ENCODE peak calls at places on chromosomes 16 and 17, in nine cellular contexts. One of them, this sample, is unnamed.

GRCh38 chr17:38742431-38743308 is 5.5 kb downstream of the PCGF2 start:
- DNase-seq in heart right ventricle: peak; percentile 89
- DNase-seq in dorsolateral prefrontal cortex: no peak
- DNase-seq in lower lobe of right lung: no peak
- DNase-seq in astrocyte of the spinal cord: peak; percentile 93
- DNase-seq in stomach: no peak
- DNase-seq in AG04450: peak; percentile 37
- DNase-seq in epithelial cell of esophagus: peak; percentile 64
- DNase-seq in GM12865: no peak
- DNase-seq in this sample: peak; percentile 66

GRCh38 chr17:43438626-43439529 is 40.1 kb downstream of the ARL4D start:
- DNase-seq in heart right ventricle: no peak
- DNase-seq in dorsolateral prefrontal cortex: no peak
- DNase-seq in lower lobe of right lung: no peak
- DNase-seq in astrocyte of the spinal cord: no peak
- DNase-seq in stomach: no peak
- DNase-seq in AG04450: no peak
- DNase-seq in epithelial cell of esophagus: no peak
- DNase-seq in GM12865: no peak
- DNase-seq in this sample: no peak

GRCh38 chr17:78935419-78936323 is 10.5 kb upstream of the TIMP2 start:
- DNase-seq in heart right ventricle: no peak
- DNase-seq in dorsolateral prefrontal cortex: no peak
- DNase-seq in lower lobe of right lung: no peak
- DNase-seq in astrocyte of the spinal cord: peak; percentile 98
- DNase-seq in stomach: peak; percentile 41
- DNase-seq in AG04450: peak; percentile 93
- DNase-seq in epithelial cell of esophagus: peak; percentile 55
- DNase-seq in GM12865: no peak
- DNase-seq in this sample: no peak

GRCh38 chr16:4226251-4227039 is 15.4 kb downstream of the SRL start:
- DNase-seq in heart right ventricle: no peak
- DNase-seq in dorsolateral prefrontal cortex: no peak
- DNase-seq in lower lobe of right lung: no peak
- DNase-seq in astrocyte of the spinal cord: no peak
- DNase-seq in stomach: no peak
- DNase-seq in AG04450: no peak
- DNase-seq in epithelial cell of esophagus: no peak
- DNase-seq in GM12865: no peak
- DNase-seq in this sample: no peak

GRCh38 chr17:63946440-63947363 is 14.6 kb upstream of the CD79B start:
- DNase-seq in heart right ventricle: peak; percentile 54
- DNase-seq in dorsolateral prefrontal cortex: no peak
- DNase-seq in lower lobe of right lung: peak; percentile 65
- DNase-seq in astrocyte of the spinal cord: peak; percentile 7
- DNase-seq in stomach: peak; percentile 51
- DNase-seq in AG04450: no peak
- DNase-seq in epithelial cell of esophagus: peak; percentile 19
- DNase-seq in GM12865: peak; percentile 80
- DNase-seq in this sample: peak; percentile 85

GRCh38 chr16:49608801-49609200 is 235.2 kb downstream of the C16orf78 start:
- DNase-seq in heart right ventricle: peak; percentile 41
- DNase-seq in dorsolateral prefrontal cortex: no peak
- DNase-seq in lower lobe of right lung: no peak
- DNase-seq in astrocyte of the spinal cord: peak; percentile 81
- DNase-seq in stomach: no peak
- DNase-seq in AG04450: peak; percentile 30
- DNase-seq in epithelial cell of esophagus: no peak
- DNase-seq in GM12865: peak; percentile 55
- DNase-seq in this sample: peak; percentile 8

GRCh38 chr16:79599837-79600635 is 501 bp downstream of the MAF start:
- DNase-seq in heart right ventricle: peak; percentile 42
- DNase-seq in dorsolateral prefrontal cortex: peak; percentile 22
- DNase-seq in lower lobe of right lung: peak; percentile 73
- DNase-seq in astrocyte of the spinal cord: peak; percentile 42
- DNase-seq in stomach: peak; percentile 72
- DNase-seq in AG04450: no peak
- DNase-seq in epithelial cell of esophagus: peak; percentile 62
- DNase-seq in GM12865: peak; percentile 23
- DNase-seq in this sample: peak; percentile 31

GRCh38 chr16:23342083-23342640 is 40.1 kb downstream of the SCNN1B start:
- DNase-seq in heart right ventricle: no peak
- DNase-seq in dorsolateral prefrontal cortex: no peak
- DNase-seq in lower lobe of right lung: no peak
- DNase-seq in astrocyte of the spinal cord: no peak
- DNase-seq in stomach: no peak
- DNase-seq in AG04450: no peak
- DNase-seq in epithelial cell of esophagus: no peak
- DNase-seq in GM12865: no peak
- DNase-seq in this sample: no peak

GRCh38 chr17:2682304-2682938 is 29.1 kb downstream of the CLUH start:
- DNase-seq in heart right ventricle: no peak
- DNase-seq in dorsolateral prefrontal cortex: no peak
- DNase-seq in lower lobe of right lung: no peak
- DNase-seq in astrocyte of the spinal cord: peak; percentile 14
- DNase-seq in stomach: no peak
- DNase-seq in AG04450: no peak
- DNase-seq in epithelial cell of esophagus: no peak
- DNase-seq in GM12865: no peak
- DNase-seq in this sample: no peak

GRCh38 chr17:27848941-27849340 is 44.2 kb downstream of the LYRM9 start:
- DNase-seq in heart right ventricle: no peak
- DNase-seq in dorsolateral prefrontal cortex: no peak
- DNase-seq in lower lobe of right lung: no peak
- DNase-seq in astrocyte of the spinal cord: no peak
- DNase-seq in stomach: no peak
- DNase-seq in AG04450: no peak
- DNase-seq in epithelial cell of esophagus: no peak
- DNase-seq in GM12865: no peak
- DNase-seq in this sample: no peak

GRCh38 chr17:48842746-48843145 is 11.9 kb downstream of the CALCOCO2 start:
- DNase-seq in heart right ventricle: no peak
- DNase-seq in dorsolateral prefrontal cortex: no peak
- DNase-seq in lower lobe of right lung: no peak
- DNase-seq in astrocyte of the spinal cord: peak; percentile 8
- DNase-seq in stomach: no peak
- DNase-seq in AG04450: no peak
- DNase-seq in epithelial cell of esophagus: no peak
- DNase-seq in GM12865: no peak
- DNase-seq in this sample: no peak

GRCh38 chr16:81035975-81036750 is 521 bp downstream of the ATMIN start:
- DNase-seq in heart right ventricle: peak; percentile 12
- DNase-seq in dorsolateral prefrontal cortex: no peak
- DNase-seq in lower lobe of right lung: peak; percentile 65
- DNase-seq in astrocyte of the spinal cord: peak; percentile 27
- DNase-seq in stomach: peak; percentile 34
- DNase-seq in AG04450: no peak
- DNase-seq in epithelial cell of esophagus: peak; percentile 44
- DNase-seq in GM12865: peak; percentile 61
- DNase-seq in this sample: peak; percentile 72

GRCh38 chr17:83198366-83199341 is 119.2 kb downstream of the METRNL start:
- DNase-seq in heart right ventricle: no peak
- DNase-seq in dorsolateral prefrontal cortex: peak; percentile 6
- DNase-seq in lower lobe of right lung: peak; percentile 41
- DNase-seq in astrocyte of the spinal cord: no peak
- DNase-seq in stomach: no peak
- DNase-seq in AG04450: no peak
- DNase-seq in epithelial cell of esophagus: no peak
- DNase-seq in GM12865: no peak
- DNase-seq in this sample: peak; percentile 49

GRCh38 chr17:82787081-82787848 is 35.4 kb downstream of the TBCD start:
- DNase-seq in heart right ventricle: no peak
- DNase-seq in dorsolateral prefrontal cortex: no peak
- DNase-seq in lower lobe of right lung: no peak
- DNase-seq in astrocyte of the spinal cord: peak; percentile 77
- DNase-seq in stomach: no peak
- DNase-seq in AG04450: no peak
- DNase-seq in epithelial cell of esophagus: peak; percentile 98
- DNase-seq in GM12865: peak; percentile 77
- DNase-seq in this sample: peak; percentile 97

GRCh38 chr17:862584-862983 is 80.4 kb downstream of the MRM3 start:
- DNase-seq in heart right ventricle: no peak
- DNase-seq in dorsolateral prefrontal cortex: no peak
- DNase-seq in lower lobe of right lung: no peak
- DNase-seq in astrocyte of the spinal cord: no peak
- DNase-seq in stomach: no peak
- DNase-seq in AG04450: no peak
- DNase-seq in epithelial cell of esophagus: no peak
- DNase-seq in GM12865: no peak
- DNase-seq in this sample: no peak

GRCh38 chr17:82280537-82280936 is 7.0 kb upstream of the CSNK1D start:
- DNase-seq in heart right ventricle: no peak
- DNase-seq in dorsolateral prefrontal cortex: no peak
- DNase-seq in lower lobe of right lung: no peak
- DNase-seq in astrocyte of the spinal cord: no peak
- DNase-seq in stomach: no peak
- DNase-seq in AG04450: no peak
- DNase-seq in epithelial cell of esophagus: no peak
- DNase-seq in GM12865: no peak
- DNase-seq in this sample: no peak

GRCh38 chr16:56245197-56245596 is 53.9 kb downstream of the GNAO1 start:
- DNase-seq in heart right ventricle: no peak
- DNase-seq in dorsolateral prefrontal cortex: no peak
- DNase-seq in lower lobe of right lung: no peak
- DNase-seq in astrocyte of the spinal cord: no peak
- DNase-seq in stomach: no peak
- DNase-seq in AG04450: no peak
- DNase-seq in epithelial cell of esophagus: peak; percentile 73
- DNase-seq in GM12865: no peak
- DNase-seq in this sample: no peak

GRCh38 chr16:24499193-24499814 is 40.1 kb upstream of the RBBP6 start:
- DNase-seq in heart right ventricle: no peak
- DNase-seq in dorsolateral prefrontal cortex: no peak
- DNase-seq in lower lobe of right lung: no peak
- DNase-seq in astrocyte of the spinal cord: no peak
- DNase-seq in stomach: no peak
- DNase-seq in AG04450: no peak
- DNase-seq in epithelial cell of esophagus: peak; percentile 53
- DNase-seq in GM12865: peak; percentile 54
- DNase-seq in this sample: peak; percentile 31

GRCh38 chr16:88673685-88674398 is 11.0 kb upstream of the MVD start:
- DNase-seq in heart right ventricle: peak; percentile 57
- DNase-seq in dorsolateral prefrontal cortex: no peak
- DNase-seq in lower lobe of right lung: no peak
- DNase-seq in astrocyte of the spinal cord: no peak
- DNase-seq in stomach: no peak
- DNase-seq in AG04450: no peak
- DNase-seq in epithelial cell of esophagus: no peak
- DNase-seq in GM12865: peak; percentile 68
- DNase-seq in this sample: no peak

GRCh38 chr16:88669986-88670385 is 7.1 kb upstream of the MVD start:
- DNase-seq in heart right ventricle: no peak
- DNase-seq in dorsolateral prefrontal cortex: no peak
- DNase-seq in lower lobe of right lung: no peak
- DNase-seq in astrocyte of the spinal cord: no peak
- DNase-seq in stomach: no peak
- DNase-seq in AG04450: no peak
- DNase-seq in epithelial cell of esophagus: no peak
- DNase-seq in GM12865: no peak
- DNase-seq in this sample: no peak

GRCh38 chr16:88671806-88672205 is 8.9 kb upstream of the MVD start:
- DNase-seq in heart right ventricle: no peak
- DNase-seq in dorsolateral prefrontal cortex: no peak
- DNase-seq in lower lobe of right lung: no peak
- DNase-seq in astrocyte of the spinal cord: no peak
- DNase-seq in stomach: no peak
- DNase-seq in AG04450: no peak
- DNase-seq in epithelial cell of esophagus: no peak
- DNase-seq in GM12865: no peak
- DNase-seq in this sample: no peak

GRCh38 chr16:88676502-88677242 is 9.6 kb downstream of the SNAI3 start:
- DNase-seq in heart right ventricle: no peak
- DNase-seq in dorsolateral prefrontal cortex: no peak
- DNase-seq in lower lobe of right lung: no peak
- DNase-seq in astrocyte of the spinal cord: no peak
- DNase-seq in stomach: no peak
- DNase-seq in AG04450: no peak
- DNase-seq in epithelial cell of esophagus: no peak
- DNase-seq in GM12865: no peak
- DNase-seq in this sample: no peak

DNA sequence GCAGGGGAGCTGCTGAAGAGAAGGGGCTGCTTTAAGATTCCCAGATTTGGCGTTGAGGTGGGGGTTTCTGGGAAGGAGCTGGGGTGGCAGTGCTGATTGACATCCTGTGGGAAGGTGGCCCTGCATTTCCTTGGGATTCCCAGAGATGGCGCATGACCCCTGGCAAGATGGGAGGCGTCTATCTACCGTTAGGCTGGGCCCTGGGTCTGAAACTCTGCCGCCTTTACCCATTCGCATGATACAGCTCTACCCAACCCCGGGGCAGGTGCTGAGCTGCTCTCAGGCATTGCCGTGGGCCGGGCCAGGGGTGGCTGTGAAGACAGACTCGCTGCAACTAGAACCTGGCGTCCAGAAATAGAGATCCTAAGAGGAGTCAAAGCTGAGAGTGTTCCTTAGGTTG is 9.9 kb upstream of the MVD start:
- DNase-seq in heart right ventricle: no peak
- DNase-seq in dorsolateral prefrontal cortex: no peak
- DNase-seq in lower lobe of right lung: peak; percentile 48
- DNase-seq in astrocyte of the spinal cord: no peak
- DNase-seq in stomach: no peak
- DNase-seq in AG04450: no peak
- DNase-seq in epithelial cell of esophagus: peak; percentile 30
- DNase-seq in GM12865: no peak
- DNase-seq in this sample: no peak
- TF ChIP-seq CTCF in heart right ventricle: peak; percentile 26
- TF ChIP-seq CTCF in dorsolateral prefrontal cortex: no peak
- TF ChIP-seq CTCF in lower lobe of right lung: no peak
- TF ChIP-seq CTCF in astrocyte of the spinal cord: peak; percentile 38
- TF ChIP-seq CTCF in stomach: no peak
- TF ChIP-seq CTCF in AG04450: peak; percentile 27
- TF ChIP-seq CTCF in epithelial cell of esophagus: peak; percentile 48
- TF ChIP-seq CTCF in GM12865: no peak
- TF ChIP-seq CTCF in this sample: peak; percentile 42

GRCh38 chr17:65933290-65933689 is 258.6 kb downstream of the CEP112 start:
- DNase-seq in heart right ventricle: no peak
- DNase-seq in dorsolateral prefrontal cortex: no peak
- DNase-seq in lower lobe of right lung: no peak
- DNase-seq in astrocyte of the spinal cord: no peak
- DNase-seq in stomach: no peak
- DNase-seq in AG04450: no peak
- DNase-seq in epithelial cell of esophagus: no peak
- DNase-seq in GM12865: no peak
- DNase-seq in this sample: no peak
- H3K4me3 ChIP-seq in heart right ventricle: no peak overlapping the region
- H3K4me3 ChIP-seq in dorsolateral prefrontal cortex: no peak overlapping the region
- H3K4me3 ChIP-seq in lower lobe of right lung: no peak overlapping the region
- H3K4me3 ChIP-seq in astrocyte of the spinal cord: no peak overlapping the region
- H3K4me3 ChIP-seq in stomach: no peak overlapping the region
- H3K4me3 ChIP-seq in AG04450: no peak overlapping the region
- H3K4me3 ChIP-seq in epithelial cell of esophagus: no peak overlapping the region
- H3K4me3 ChIP-seq in GM12865: no peak overlapping the region
- H3K4me3 ChIP-seq in this sample: no peak overlapping the region

GRCh38 chr17:56119191-56119590 is 34.1 kb upstream of the ANKFN1 start:
- DNase-seq in heart right ventricle: no peak
- DNase-seq in dorsolateral prefrontal cortex: no peak
- DNase-seq in lower lobe of right lung: no peak
- DNase-seq in astrocyte of the spinal cord: no peak
- DNase-seq in stomach: no peak
- DNase-seq in AG04450: no peak
- DNase-seq in epithelial cell of esophagus: no peak
- DNase-seq in GM12865: no peak
- DNase-seq in this sample: no peak
- TF ChIP-seq CTCF in heart right ventricle: no peak
- TF ChIP-seq CTCF in dorsolateral prefrontal cortex: no peak
- TF ChIP-seq CTCF in lower lobe of right lung: no peak
- TF ChIP-seq CTCF in astrocyte of the spinal cord: no peak
- TF ChIP-seq CTCF in stomach: no peak
- TF ChIP-seq CTCF in AG04450: no peak
- TF ChIP-seq CTCF in epithelial cell of esophagus: no peak
- TF ChIP-seq CTCF in GM12865: no peak
- TF ChIP-seq CTCF in this sample: no peak

GRCh38 chr17:50686494-50687199 is 21.1 kb downstream of the ANKRD40 start:
- DNase-seq in heart right ventricle: peak; percentile 34
- DNase-seq in dorsolateral prefrontal cortex: no peak
- DNase-seq in lower lobe of right lung: no peak
- DNase-seq in astrocyte of the spinal cord: peak; percentile 86
- DNase-seq in stomach: peak; percentile 79
- DNase-seq in AG04450: no peak
- DNase-seq in epithelial cell of esophagus: peak; percentile 51
- DNase-seq in GM12865: no peak
- DNase-seq in this sample: no peak
- H3K4me3 ChIP-seq in heart right ventricle: no peak overlapping the region
- H3K4me3 ChIP-seq in dorsolateral prefrontal cortex: no peak overlapping the region
- H3K4me3 ChIP-seq in lower lobe of right lung: no peak overlapping the region
- H3K4me3 ChIP-seq in astrocyte of the spinal cord: no peak overlapping the region
- H3K4me3 ChIP-seq in stomach: no peak overlapping the region
- H3K4me3 ChIP-seq in AG04450: no peak overlapping the region
- H3K4me3 ChIP-seq in epithelial cell of esophagus: no peak overlapping the region
- H3K4me3 ChIP-seq in GM12865: no peak overlapping the region
- H3K4me3 ChIP-seq in this sample: no peak overlapping the region

This sample was measured in OCI-LY7.